ENCODE peak calls at places on chromosomes 13 and 19, in four cellular contexts. One of them, this sample, is unnamed.
A peak's percentile ranks its signal among the peaks of the same experiment; 100 is the strongest.

GRCh38 chr19:44875666-44876418 is 15.2 kb upstream of the TOMM40 start:
- DNase-seq in A549: no peak
- DNase-seq in HepG2: no peak
- DNase-seq in GM12878: no peak
- DNase-seq in this sample: peak; percentile 5

GRCh38 chr13:75789451-75790197 is 153.5 kb downstream of the LMO7 start:
- DNase-seq in GM12878: no peak
- DNase-seq in HepG2: no peak
- DNase-seq in A549: no peak
- DNase-seq in this sample: no peak

GRCh38 chr19:5718579-5719273 is 1.2 kb downstream of the LONP1 start:
- DNase-seq in GM12878: peak; percentile 5
- DNase-seq in A549: no peak
- DNase-seq in HepG2: peak; percentile 27
- DNase-seq in this sample: peak; percentile 69

GRCh38 chr13:114259374-114259773 is 22.0 kb upstream of the UPF3A start:
- DNase-seq in GM12878: no peak
- DNase-seq in HepG2: no peak
- DNase-seq in A549: no peak
- DNase-seq in this sample: no peak

GRCh38 chr19:42283248-42284065 is 14.4 kb downstream of the CIC start:
- DNase-seq in HepG2: peak; percentile 83
- DNase-seq in GM12878: peak; percentile 69
- DNase-seq in A549: peak; percentile 99
- DNase-seq in this sample: peak; percentile 84

GRCh38 chr13:93758575-93758974 is 532.0 kb downstream of the GPC6 start:
- DNase-seq in HepG2: peak; percentile 13
- DNase-seq in A549: no peak
- DNase-seq in GM12878: no peak
- DNase-seq in this sample: no peak

GRCh38 chr13:112241288-112241687 is 134.9 kb upstream of the SPACA7 start:
- DNase-seq in A549: no peak
- DNase-seq in GM12878: no peak
- DNase-seq in HepG2: no peak
- DNase-seq in this sample: no peak

GRCh38 chr13:40549500-40550094 is 116.8 kb downstream of the FOXO1 start:
- DNase-seq in GM12878: no peak
- DNase-seq in HepG2: peak; percentile 77
- DNase-seq in A549: no peak
- DNase-seq in this sample: no peak

GRCh38 chr19:6412111-6412999 is 12.3 kb downstream of the KHSRP start:
- DNase-seq in A549: no peak
- DNase-seq in GM12878: no peak
- DNase-seq in HepG2: peak; percentile 49
- DNase-seq in this sample: peak; percentile 73

GRCh38 chr13:102045713-102046112 is 356.1 kb downstream of the FGF14 start:
- DNase-seq in HepG2: no peak
- DNase-seq in GM12878: no peak
- DNase-seq in A549: no peak
- DNase-seq in this sample: no peak

GRCh38 chr19:4814625-4815425 is 16.7 kb downstream of the TICAM1 start:
- DNase-seq in HepG2: no peak
- DNase-seq in A549: no peak
- DNase-seq in GM12878: no peak
- DNase-seq in this sample: no peak

GRCh38 chr19:38842439-38843174 is 7.2 kb downstream of the HNRNPL start:
- DNase-seq in HepG2: no peak
- DNase-seq in A549: peak; percentile 12
- DNase-seq in GM12878: no peak
- DNase-seq in this sample: peak; percentile 2

GRCh38 chr13:67792151-67792665 is 562.1 kb upstream of the PCDH9 start:
- DNase-seq in GM12878: no peak
- DNase-seq in HepG2: no peak
- DNase-seq in A549: no peak
- DNase-seq in this sample: no peak

GRCh38 chr19:46571495-46571894 is 29.6 kb upstream of the CALM3 start:
- DNase-seq in HepG2: peak; percentile 64
- DNase-seq in GM12878: no peak
- DNase-seq in A549: peak; percentile 79
- DNase-seq in this sample: peak; percentile 48

GRCh38 chr19:13225973-13226865 is 76.0 kb downstream of the IER2 start:
- DNase-seq in A549: no peak
- DNase-seq in HepG2: no peak
- DNase-seq in GM12878: no peak
- DNase-seq in this sample: no peak

GRCh38 chr13:111270126-111270525 is 50.3 kb upstream of the TEX29 start:
- DNase-seq in A549: no peak
- DNase-seq in GM12878: no peak
- DNase-seq in HepG2: no peak
- DNase-seq in this sample: no peak

GRCh38 chr19:18898081-18898532 is 2.1 kb upstream of the CERS1 start:
- DNase-seq in HepG2: no peak
- DNase-seq in A549: no peak
- DNase-seq in GM12878: no peak
- DNase-seq in this sample: peak; percentile 72

GRCh38 chr13:40383132-40383531 is 283.3 kb downstream of the FOXO1 start:
- DNase-seq in GM12878: no peak
- DNase-seq in HepG2: peak; percentile 13
- DNase-seq in A549: no peak
- DNase-seq in this sample: no peak

GRCh38 chr19:16594681-16595091 is 22.5 kb upstream of the SLC35E1 start:
- DNase-seq in GM12878: no peak
- DNase-seq in A549: no peak
- DNase-seq in HepG2: no peak
- DNase-seq in this sample: no peak

GRCh38 chr19:18412610-18413239 is 6.5 kb upstream of the SSBP4 start:
- DNase-seq in HepG2: no peak
- DNase-seq in GM12878: no peak
- DNase-seq in A549: no peak
- DNase-seq in this sample: no peak

GRCh38 chr19:18951721-18952281 is 10.8 kb upstream of the HOMER3 start:
- DNase-seq in HepG2: no peak
- DNase-seq in GM12878: no peak
- DNase-seq in A549: no peak
- DNase-seq in this sample: no peak

GRCh38 chr13:94708031-94708571 is 4.2 kb downstream of the SOX21 start:
- DNase-seq in GM12878: no peak
- DNase-seq in A549: no peak
- DNase-seq in HepG2: no peak
- DNase-seq in this sample: no peak

GRCh38 chr13:109271991-109272454 is 514.4 kb downstream of the IRS2 start:
- DNase-seq in GM12878: no peak
- DNase-seq in HepG2: no peak
- DNase-seq in A549: no peak
- DNase-seq in this sample: peak; percentile 2

DNA sequence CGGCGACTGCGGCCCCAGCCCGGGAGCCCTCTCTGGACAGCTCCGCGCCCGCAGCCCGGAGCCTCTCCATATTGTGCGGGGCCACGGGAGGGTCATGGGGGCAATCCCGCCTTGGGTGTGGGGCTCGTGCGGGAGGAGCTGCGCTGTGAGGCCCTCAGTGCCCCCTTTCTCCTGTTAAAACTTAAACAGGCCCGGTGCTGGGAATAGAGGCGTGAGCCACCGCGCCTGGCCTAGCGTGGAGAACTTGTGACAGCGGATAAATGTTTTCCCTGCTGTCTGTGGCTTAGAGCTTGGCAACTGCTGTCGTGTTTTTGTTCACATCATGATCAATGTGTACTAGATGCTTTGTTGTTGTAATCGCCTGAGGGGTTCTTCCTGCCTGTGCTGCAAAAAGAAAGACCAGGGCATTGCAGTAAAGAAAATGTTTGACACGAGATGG is 588 bp downstream of the ZNF844 start:
- DNase-seq in HepG2: no peak
- DNase-seq in GM12878: no peak
- DNase-seq in A549: no peak
- DNase-seq in this sample: no peak
- TF ChIP-seq POLR2AphosphoS2 in HepG2: no peak
- TF ChIP-seq POLR2AphosphoS2 in GM12878: no peak
- TF ChIP-seq POLR2AphosphoS2 in A549: no peak
- TF ChIP-seq POLR2AphosphoS2 in this sample: no peak

DNA sequence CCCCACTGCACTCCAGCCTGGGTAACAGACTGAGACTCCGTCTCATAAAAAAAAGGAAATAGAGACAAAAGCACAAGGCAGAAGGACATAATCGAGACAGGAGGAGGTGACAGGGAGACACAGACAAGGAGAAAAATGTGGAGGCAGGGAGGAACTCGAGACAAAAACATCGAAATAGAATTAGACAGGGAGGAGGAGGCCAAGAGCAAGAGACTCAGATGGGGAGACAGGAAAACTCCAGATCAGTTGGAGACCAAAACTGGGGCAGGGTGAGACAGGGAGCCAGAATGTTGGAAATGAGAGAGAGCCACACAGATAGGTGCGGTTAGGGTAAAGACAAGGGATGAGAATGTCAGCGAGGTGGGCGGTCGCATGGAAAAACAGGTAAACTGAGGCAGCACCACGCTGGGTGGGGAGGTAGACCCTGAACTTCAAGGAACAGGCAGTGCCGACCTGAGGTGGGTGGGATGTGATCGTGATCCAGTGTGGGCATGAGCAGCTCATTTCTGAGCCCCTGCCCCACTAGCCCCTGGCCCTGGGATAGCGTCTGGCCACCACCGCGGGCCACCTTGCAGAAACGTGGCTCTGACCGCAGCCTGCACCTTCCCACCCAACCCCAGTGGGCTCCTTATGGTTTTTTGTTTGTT is 15.2 kb downstream of the CYTH2 start:
- DNase-seq in A549: no peak
- DNase-seq in GM12878: no peak
- DNase-seq in HepG2: no peak
- DNase-seq in this sample: no peak
- TF ChIP-seq POLR2AphosphoS2 in A549: peak; percentile 33
- TF ChIP-seq POLR2AphosphoS2 in GM12878: no peak
- TF ChIP-seq POLR2AphosphoS2 in HepG2: no peak
- TF ChIP-seq POLR2AphosphoS2 in this sample: no peak

DNA sequence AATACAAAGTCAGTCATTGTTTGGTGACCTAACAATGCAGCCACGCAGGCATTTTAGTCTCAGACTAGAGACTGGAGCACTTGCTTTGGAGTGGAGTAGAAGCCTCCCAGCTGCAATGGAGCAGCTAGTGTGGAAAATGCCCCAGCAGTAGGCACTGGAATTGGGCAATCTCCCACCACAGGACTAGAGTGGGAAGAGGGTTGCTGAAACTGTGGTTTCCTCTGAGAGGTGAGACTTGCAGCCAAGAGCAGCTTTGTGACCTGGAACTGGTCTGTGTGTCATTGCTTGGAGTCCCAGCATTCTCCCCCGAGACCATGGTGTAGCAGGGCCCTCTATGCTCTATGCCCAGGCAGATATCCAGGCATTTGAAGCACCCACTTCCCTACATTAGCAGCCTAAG is 556.3 kb downstream of the UQCRFS1 start:
- DNase-seq in A549: no peak
- DNase-seq in GM12878: no peak
- DNase-seq in HepG2: no peak
- DNase-seq in this sample: no peak
- TF ChIP-seq POLR2AphosphoS2 in A549: no peak
- TF ChIP-seq POLR2AphosphoS2 in GM12878: no peak
- TF ChIP-seq POLR2AphosphoS2 in HepG2: no peak
- TF ChIP-seq POLR2AphosphoS2 in this sample: no peak

GRCh38 chr13:20772401-20773131 is 1.2 kb downstream of the EEF1AKMT1 start:
- DNase-seq in A549: no peak
- DNase-seq in GM12878: no peak
- DNase-seq in HepG2: no peak
- DNase-seq in this sample: no peak
- TF ChIP-seq POLR2AphosphoS2 in A549: no peak
- TF ChIP-seq POLR2AphosphoS2 in GM12878: no peak
- TF ChIP-seq POLR2AphosphoS2 in HepG2: no peak
- TF ChIP-seq POLR2AphosphoS2 in this sample: no peak

GRCh38 chr19:14979136-14979497 is 547 bp downstream of the SLC1A6 start:
- DNase-seq in GM12878: no peak
- DNase-seq in HepG2: no peak
- DNase-seq in A549: no peak
- DNase-seq in this sample: no peak

GRCh38 chr19:14977128-14977527 is 2.5 kb downstream of the SLC1A6 start:
- DNase-seq in GM12878: no peak
- DNase-seq in A549: no peak
- DNase-seq in HepG2: no peak
- DNase-seq in this sample: no peak

GRCh38 chr19:14974488-14974887 is 5.2 kb downstream of the SLC1A6 start:
- DNase-seq in A549: no peak
- DNase-seq in HepG2: no peak
- DNase-seq in GM12878: no peak
- DNase-seq in this sample: no peak

GRCh38 chr19:14979498-14980255 is at the start of gene SLC1A6:
- DNase-seq in A549: no peak
- DNase-seq in HepG2: no peak
- DNase-seq in GM12878: no peak
- DNase-seq in this sample: no peak

DNA sequence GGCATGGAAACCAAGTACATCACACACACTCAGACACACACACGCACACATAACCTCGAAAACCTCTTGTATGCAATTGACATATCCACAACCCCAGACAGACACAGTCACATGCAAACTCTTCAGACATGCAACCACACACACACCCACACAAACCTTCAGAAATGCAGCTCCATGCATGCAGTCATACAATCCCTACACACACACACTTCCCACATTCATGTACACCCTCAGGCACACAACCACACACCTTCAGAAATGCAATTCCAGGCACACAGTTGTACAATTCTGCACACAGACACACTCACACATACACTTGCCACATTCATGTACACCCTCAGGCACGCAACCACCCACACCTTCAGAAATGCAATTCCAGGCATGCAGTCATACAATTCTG is 1.3 kb downstream of the SLC1A6 start:
- DNase-seq in A549: no peak
- DNase-seq in GM12878: no peak
- DNase-seq in HepG2: no peak
- DNase-seq in this sample: no peak
- TF ChIP-seq POLR2AphosphoS2 in A549: no peak
- TF ChIP-seq POLR2AphosphoS2 in GM12878: no peak
- TF ChIP-seq POLR2AphosphoS2 in HepG2: no peak
- TF ChIP-seq POLR2AphosphoS2 in this sample: no peak